ENCODE peak calls at places on chromosomes 5 and 9, in four cellular contexts. J, U, W and B are unnamed samples.
A peak's percentile ranks its signal among the peaks of the same experiment; 100 is the strongest.

GRCh38 chr5:151408633-151409243 is 38.7 kb upstream of the SLC36A1 start:
- DNase-seq in U (no peak), W (no peak), J (no peak), B (no peak)

GRCh38 chr5:172452398-172453205 is 1.7 kb downstream of the SH3PXD2B start:
- DNase-seq in W (peak; percentile 44), J (peak; percentile 77), U (no peak), B (peak; percentile 73)

GRCh38 chr9:91676042-91676441 is 252.4 kb upstream of the NFIL3 start:
- DNase-seq in J (peak; percentile 10), W (no peak), U (peak; percentile 46), B (peak; percentile 51)

GRCh38 chr9:1879501-1879900 is 135.6 kb upstream of the SMARCA2 start:
- DNase-seq in W (no peak), U (no peak), J (no peak), B (no peak)

GRCh38 chr9:116673375-116673774 is 13.7 kb upstream of the TRIM32 start:
- DNase-seq in U (no peak), J (peak; percentile 17), W (no peak), B (no peak)

GRCh38 chr5:13957032-13957645 is 12.7 kb upstream of the DNAH5 start:
- DNase-seq in W (peak; percentile 28), U (no peak), J (peak; percentile 64), B (peak; percentile 78)

GRCh38 chr5:115179068-115179958 is 9.6 kb upstream of the TRIM36 start:
- DNase-seq in W (no peak), J (no peak), U (no peak), B (peak; percentile 7)

GRCh38 chr5:173733831-173734491 is 117.5 kb upstream of the BOD1 start:
- DNase-seq in J (no peak), W (no peak), U (no peak), B (no peak)

GRCh38 chr9:107635137-107635802 is 145.7 kb upstream of the KLF4 start:
- DNase-seq in U (no peak), J (peak; percentile 40), W (no peak), B (no peak)

GRCh38 chr5:7185742-7186141 is 210.2 kb upstream of the ADCY2 start:
- DNase-seq in J (no peak), W (no peak), U (no peak), B (peak; percentile 43)

GRCh38 chr9:115157245-115157674 is 39.3 kb upstream of the TNC start:
- DNase-seq in J (peak; percentile 78), W (peak; percentile 96), U (peak; percentile 46), B (peak; percentile 87)

GRCh38 chr5:34653708-34654107 is 2.4 kb upstream of the RAI14 start:
- DNase-seq in W (no peak), U (no peak), J (no peak), B (no peak)

GRCh38 chr9:70602364-70603019 is 188.0 kb upstream of the KLF9 start:
- DNase-seq in W (no peak), U (peak; percentile 26), J (peak; percentile 94), B (peak; percentile 82)

GRCh38 chr5:43601454-43602260 is 1.3 kb upstream of the NNT start:
- DNase-seq in W (no peak), J (peak; percentile 21), U (no peak), B (peak; percentile 41)

GRCh38 chr5:72101828-72102227 is 5.4 kb upstream of the MAP1B start:
- DNase-seq in U (no peak), J (no peak), W (peak; percentile 15), B (peak; percentile 65)

GRCh38 chr5:135332519-135333150 is 66.4 kb downstream of the MACROH2A1 start:
- DNase-seq in W (peak; percentile 13), J (peak; percentile 76), U (no peak), B (peak; percentile 67)

GRCh38 chr9:20683351-20684034 is 566 bp upstream of the FOCAD start:
- DNase-seq in J (peak; percentile 88), U (no peak), W (peak; percentile 24), B (peak; percentile 69)

GRCh38 chr5:117072439-117072838 is 497.8 kb upstream of the SEMA6A start:
- DNase-seq in U (no peak), W (no peak), J (no peak), B (no peak)

GRCh38 chr5:38148021-38148625 is 110.2 kb upstream of the EGFLAM start:
- DNase-seq in W (no peak), J (no peak), U (no peak), B (no peak)

GRCh38 chr5:150206076-150206779 is 16.4 kb downstream of the SLC6A7 start:
- DNase-seq in J (no peak), U (no peak), W (no peak), B (no peak)
- TF ChIP-seq CTCF in J (no peak), U (no peak), W (no peak), B (no peak)

GRCh38 chr5:63919763-63920478 is 42.3 kb downstream of the HTR1A start:
- DNase-seq in W (no peak), U (no peak), J (no peak), B (no peak)

GRCh38 chr5:63928451-63928850 is 33.8 kb downstream of the HTR1A start:
- DNase-seq in W (no peak), U (no peak), J (no peak), B (no peak)

DNA sequence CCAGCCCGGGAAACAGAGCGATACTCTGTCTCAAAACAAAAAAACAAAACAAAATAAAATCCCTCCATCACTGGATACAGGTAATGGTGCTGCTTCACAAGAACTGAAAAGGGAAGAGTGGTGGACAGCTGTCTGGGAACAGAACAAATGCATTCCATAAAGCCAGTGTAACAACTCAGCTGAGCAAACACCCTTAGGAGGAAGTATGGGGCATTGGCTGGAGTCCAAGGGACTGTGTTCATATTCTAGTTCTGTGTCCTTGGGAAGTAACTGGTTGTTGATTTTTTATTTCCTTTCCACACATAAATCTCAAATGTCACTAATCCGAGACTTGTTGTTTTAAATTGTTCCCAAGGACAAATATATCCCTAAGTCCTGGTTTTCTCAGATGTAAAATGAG is 38.3 kb downstream of the HTR1A start:
- DNase-seq in U (no peak), W (peak; percentile 12), J (no peak), B (peak; percentile 88)
- TF ChIP-seq CTCF in U (no peak), W (no peak), J (no peak), B (no peak)

DNA sequence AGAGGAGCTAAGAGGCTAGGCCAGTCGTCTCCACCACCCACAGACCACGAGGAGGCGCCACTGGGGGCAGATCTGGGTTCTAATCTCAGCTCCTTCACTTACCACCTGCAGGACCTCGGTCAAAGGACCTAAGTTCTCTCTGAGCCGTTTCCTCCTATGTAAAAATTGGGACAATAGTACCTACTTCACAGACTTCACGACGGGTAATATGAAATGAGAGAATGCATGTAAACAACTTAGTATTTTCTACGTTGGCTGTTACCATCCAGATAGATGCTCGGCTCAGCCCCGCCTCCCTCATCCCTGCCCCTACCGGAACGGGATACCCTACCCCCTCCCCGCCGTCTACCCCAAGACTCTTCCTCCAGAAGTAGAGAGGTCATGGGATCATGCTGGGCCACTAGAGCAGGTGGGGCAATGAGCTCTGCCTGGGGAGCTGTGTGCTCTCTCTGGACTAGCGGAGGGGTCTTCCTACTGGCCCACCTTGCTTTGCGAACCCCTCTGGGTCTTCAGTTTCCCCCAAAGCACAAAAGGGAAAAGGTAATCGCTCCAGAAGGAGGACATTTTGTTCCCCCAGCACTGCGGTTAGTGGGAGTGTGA is 541 bp downstream of the GNPDA1 start:
- DNase-seq in U (no peak), J (peak; percentile 56), W (no peak), B (peak; percentile 30)
- TF ChIP-seq CTCF in U (peak; percentile 31), J (peak; percentile 61), W (peak; percentile 64), B (peak; percentile 43)

DNA sequence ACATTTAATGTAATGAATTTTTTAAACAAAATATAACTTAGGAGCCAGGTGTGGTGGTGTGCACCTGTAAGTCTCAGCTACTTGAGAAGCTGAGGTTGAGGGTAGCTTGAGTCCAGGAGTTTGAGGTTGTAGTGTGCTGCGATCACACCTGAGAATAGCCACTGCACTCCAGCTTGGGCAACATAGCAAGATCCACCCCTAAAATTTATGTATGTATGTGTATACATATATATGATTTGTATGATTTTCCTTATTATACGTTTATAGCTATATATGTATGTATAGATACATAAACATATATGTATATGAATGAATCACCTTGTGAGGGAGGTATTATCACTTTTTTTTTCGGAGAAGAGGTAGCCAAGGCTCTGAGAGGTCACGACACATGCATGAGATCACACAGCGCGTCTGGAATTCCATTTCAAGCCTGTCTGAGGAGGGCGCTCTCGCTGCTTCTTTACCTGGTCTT is 598 bp upstream of the CCNI2 start:
- DNase-seq in J (no peak), W (peak; percentile 14), U (no peak), B (peak; percentile 62)
- TF ChIP-seq CTCF in J (peak; percentile 27), W (peak; percentile 58), U (no peak), B (peak; percentile 44)